ENCODE peak calls at places on chromosome 5, in ten cellular contexts. One of them, this sample, is unnamed.

GRCh38 chr5:112734597-112734996 is 3.1 kb upstream of the APC start:
- DNase-seq in SK-N-SH: no peak
- DNase-seq in right atrium auricular region: no peak
- DNase-seq in cardiac muscle cell: no peak
- DNase-seq in fibroblast of lung: no peak
- DNase-seq in HL-60: no peak
- DNase-seq in AG10803: no peak
- DNase-seq in bronchial epithelial cell: no peak
- DNase-seq in tibial artery: no peak
- DNase-seq in foreskin fibroblast: no peak
- DNase-seq in this sample: no peak

GRCh38 chr5:15383469-15383868 is 116.5 kb upstream of the FBXL7 start:
- DNase-seq in tibial artery: no peak
- DNase-seq in AG10803: peak
- DNase-seq in foreskin fibroblast: peak
- DNase-seq in cardiac muscle cell: peak
- DNase-seq in right atrium auricular region: no peak
- DNase-seq in SK-N-SH: peak
- DNase-seq in bronchial epithelial cell: peak
- DNase-seq in fibroblast of lung: peak
- DNase-seq in HL-60: no peak
- DNase-seq in this sample: peak

GRCh38 chr5:23506329-23507236 is 826 bp upstream of the PRDM9 start:
- DNase-seq in AG10803: no peak
- DNase-seq in right atrium auricular region: no peak
- DNase-seq in bronchial epithelial cell: peak
- DNase-seq in SK-N-SH: peak
- DNase-seq in cardiac muscle cell: no peak
- DNase-seq in foreskin fibroblast: no peak
- DNase-seq in tibial artery: no peak
- DNase-seq in HL-60: no peak
- DNase-seq in fibroblast of lung: no peak
- DNase-seq in this sample: peak

GRCh38 chr5:98827161-98827560 is 53.7 kb downstream of the RGMB start:
- DNase-seq in tibial artery: no peak
- DNase-seq in HL-60: no peak
- DNase-seq in right atrium auricular region: no peak
- DNase-seq in cardiac muscle cell: peak
- DNase-seq in bronchial epithelial cell: peak
- DNase-seq in fibroblast of lung: peak
- DNase-seq in foreskin fibroblast: peak
- DNase-seq in AG10803: peak
- DNase-seq in SK-N-SH: peak
- DNase-seq in this sample: peak

GRCh38 chr5:150017606-150018005 is 17.1 kb downstream of the HMGXB3 start:
- DNase-seq in cardiac muscle cell: no peak
- DNase-seq in right atrium auricular region: no peak
- DNase-seq in fibroblast of lung: peak
- DNase-seq in AG10803: no peak
- DNase-seq in HL-60: no peak
- DNase-seq in bronchial epithelial cell: peak
- DNase-seq in foreskin fibroblast: peak
- DNase-seq in SK-N-SH: no peak
- DNase-seq in tibial artery: no peak
- DNase-seq in this sample: peak

GRCh38 chr5:84564311-84564710 is 179.6 kb upstream of the EDIL3 start:
- DNase-seq in foreskin fibroblast: no peak
- DNase-seq in tibial artery: no peak
- DNase-seq in bronchial epithelial cell: peak
- DNase-seq in right atrium auricular region: no peak
- DNase-seq in SK-N-SH: no peak
- DNase-seq in AG10803: peak
- DNase-seq in fibroblast of lung: peak
- DNase-seq in cardiac muscle cell: no peak
- DNase-seq in HL-60: no peak
- DNase-seq in this sample: peak

GRCh38 chr5:73895471-73895870 is 269.5 kb downstream of the ARHGEF28 start:
- DNase-seq in HL-60: peak
- DNase-seq in bronchial epithelial cell: no peak
- DNase-seq in right atrium auricular region: no peak
- DNase-seq in tibial artery: no peak
- DNase-seq in AG10803: no peak
- DNase-seq in fibroblast of lung: no peak
- DNase-seq in SK-N-SH: no peak
- DNase-seq in foreskin fibroblast: no peak
- DNase-seq in cardiac muscle cell: no peak
- DNase-seq in this sample: no peak

GRCh38 chr5:115749016-115749415 is 67.4 kb downstream of the CDO1 start:
- DNase-seq in tibial artery: no peak
- DNase-seq in right atrium auricular region: no peak
- DNase-seq in SK-N-SH: no peak
- DNase-seq in foreskin fibroblast: no peak
- DNase-seq in cardiac muscle cell: no peak
- DNase-seq in fibroblast of lung: no peak
- DNase-seq in bronchial epithelial cell: peak
- DNase-seq in HL-60: no peak
- DNase-seq in AG10803: no peak
- DNase-seq in this sample: no peak

GRCh38 chr5:111075520-111075919 is 4.0 kb downstream of the TSLP start:
- DNase-seq in tibial artery: no peak
- DNase-seq in right atrium auricular region: no peak
- DNase-seq in SK-N-SH: no peak
- DNase-seq in foreskin fibroblast: peak
- DNase-seq in HL-60: no peak
- DNase-seq in AG10803: peak
- DNase-seq in fibroblast of lung: peak
- DNase-seq in bronchial epithelial cell: peak
- DNase-seq in cardiac muscle cell: no peak
- DNase-seq in this sample: peak

GRCh38 chr5:111074244-111074643 is 2.7 kb downstream of the TSLP start:
- DNase-seq in bronchial epithelial cell: peak
- DNase-seq in cardiac muscle cell: no peak
- DNase-seq in fibroblast of lung: no peak
- DNase-seq in right atrium auricular region: no peak
- DNase-seq in foreskin fibroblast: no peak
- DNase-seq in SK-N-SH: no peak
- DNase-seq in tibial artery: no peak
- DNase-seq in HL-60: no peak
- DNase-seq in AG10803: no peak
- DNase-seq in this sample: no peak

GRCh38 chr5:111070272-111071134 is 1.0 kb upstream of the TSLP start:
- DNase-seq in foreskin fibroblast: peak
- DNase-seq in HL-60: no peak
- DNase-seq in AG10803: no peak
- DNase-seq in fibroblast of lung: peak
- DNase-seq in bronchial epithelial cell: no peak
- DNase-seq in cardiac muscle cell: peak
- DNase-seq in SK-N-SH: no peak
- DNase-seq in tibial artery: peak
- DNase-seq in right atrium auricular region: no peak
- DNase-seq in this sample: peak

GRCh38 chr5:111071413-111071812 is at the start of gene TSLP:
- DNase-seq in AG10803: no peak
- DNase-seq in bronchial epithelial cell: no peak
- DNase-seq in tibial artery: no peak
- DNase-seq in SK-N-SH: no peak
- DNase-seq in cardiac muscle cell: no peak
- DNase-seq in HL-60: no peak
- DNase-seq in right atrium auricular region: no peak
- DNase-seq in foreskin fibroblast: no peak
- DNase-seq in fibroblast of lung: no peak
- DNase-seq in this sample: no peak

DNA sequence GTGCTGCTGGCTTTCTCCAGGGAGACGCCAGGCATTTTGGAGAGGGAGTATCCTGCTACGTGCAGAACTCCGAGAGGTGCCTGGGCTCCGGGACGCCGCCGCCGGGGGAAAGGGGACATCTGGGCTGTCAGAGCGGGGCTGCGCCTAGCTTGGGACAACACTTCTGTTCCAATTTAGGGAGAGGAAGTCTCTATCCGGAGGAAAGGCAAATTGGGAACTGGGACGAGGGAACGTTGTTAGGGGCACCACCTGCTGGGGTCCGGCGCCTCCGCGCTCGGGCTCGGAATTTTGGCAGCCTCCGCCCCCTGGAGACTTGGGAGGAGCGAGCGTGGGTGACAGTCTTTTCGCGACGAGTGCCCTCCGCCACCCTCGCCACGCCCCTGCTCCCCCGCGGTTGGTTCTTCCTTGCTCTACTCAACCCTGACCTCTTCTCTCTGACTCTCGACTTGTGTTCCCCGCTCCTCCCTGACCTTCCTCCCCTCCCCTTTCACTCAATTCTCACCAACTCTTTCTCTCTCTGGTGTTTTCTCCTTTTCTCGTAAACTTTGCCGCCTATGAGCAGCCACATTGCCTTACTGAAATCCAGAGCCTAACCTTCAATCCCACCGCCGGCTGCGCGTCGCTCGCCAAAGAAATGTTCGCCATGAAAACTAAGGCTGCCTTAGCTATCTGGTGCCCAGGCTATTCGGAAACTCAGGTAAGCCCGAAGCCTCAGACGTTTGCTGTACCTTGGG is 1.6 kb downstream of the TSLP start:
- DNase-seq in right atrium auricular region: peak
- DNase-seq in tibial artery: peak
- DNase-seq in HL-60: no peak
- DNase-seq in cardiac muscle cell: peak
- DNase-seq in AG10803: no peak
- DNase-seq in foreskin fibroblast: peak
- DNase-seq in SK-N-SH: peak
- DNase-seq in bronchial epithelial cell: no peak
- DNase-seq in fibroblast of lung: peak
- DNase-seq in this sample: peak
- TF ChIP-seq CTCF in right atrium auricular region: no peak
- TF ChIP-seq CTCF in tibial artery: no peak
- TF ChIP-seq CTCF in HL-60: no peak
- TF ChIP-seq CTCF in cardiac muscle cell: peak
- TF ChIP-seq CTCF in AG10803: no peak
- TF ChIP-seq CTCF in foreskin fibroblast: no peak
- TF ChIP-seq CTCF in SK-N-SH: peak
- TF ChIP-seq CTCF in bronchial epithelial cell: peak
- TF ChIP-seq CTCF in fibroblast of lung: peak
- TF ChIP-seq CTCF in this sample: no peak

GRCh38 chr5:179130101-179130681 is 70.0 kb downstream of the ZNF354C start:
- DNase-seq in foreskin fibroblast: no peak
- DNase-seq in tibial artery: no peak
- DNase-seq in SK-N-SH: no peak
- DNase-seq in cardiac muscle cell: no peak
- DNase-seq in AG10803: no peak
- DNase-seq in bronchial epithelial cell: no peak
- DNase-seq in HL-60: no peak
- DNase-seq in right atrium auricular region: no peak
- DNase-seq in fibroblast of lung: no peak
- DNase-seq in this sample: no peak
- TF ChIP-seq CTCF in foreskin fibroblast: no peak
- TF ChIP-seq CTCF in tibial artery: no peak
- TF ChIP-seq CTCF in SK-N-SH: no peak
- TF ChIP-seq CTCF in cardiac muscle cell: no peak
- TF ChIP-seq CTCF in AG10803: no peak
- TF ChIP-seq CTCF in bronchial epithelial cell: no peak
- TF ChIP-seq CTCF in HL-60: no peak
- TF ChIP-seq CTCF in right atrium auricular region: no peak
- TF ChIP-seq CTCF in fibroblast of lung: no peak
- TF ChIP-seq CTCF in this sample: no peak

GRCh38 chr5:120086081-120086480 is 378.0 kb upstream of the PRR16 start:
- DNase-seq in HL-60: no peak
- DNase-seq in bronchial epithelial cell: no peak
- DNase-seq in tibial artery: no peak
- DNase-seq in foreskin fibroblast: no peak
- DNase-seq in AG10803: no peak
- DNase-seq in right atrium auricular region: no peak
- DNase-seq in fibroblast of lung: peak
- DNase-seq in cardiac muscle cell: no peak
- DNase-seq in SK-N-SH: no peak
- DNase-seq in this sample: no peak

GRCh38 chr5:120083851-120084615 is 380.1 kb upstream of the PRR16 start:
- DNase-seq in AG10803: no peak
- DNase-seq in tibial artery: no peak
- DNase-seq in cardiac muscle cell: no peak
- DNase-seq in right atrium auricular region: no peak
- DNase-seq in bronchial epithelial cell: no peak
- DNase-seq in SK-N-SH: no peak
- DNase-seq in HL-60: no peak
- DNase-seq in foreskin fibroblast: no peak
- DNase-seq in fibroblast of lung: no peak
- DNase-seq in this sample: no peak

DNA sequence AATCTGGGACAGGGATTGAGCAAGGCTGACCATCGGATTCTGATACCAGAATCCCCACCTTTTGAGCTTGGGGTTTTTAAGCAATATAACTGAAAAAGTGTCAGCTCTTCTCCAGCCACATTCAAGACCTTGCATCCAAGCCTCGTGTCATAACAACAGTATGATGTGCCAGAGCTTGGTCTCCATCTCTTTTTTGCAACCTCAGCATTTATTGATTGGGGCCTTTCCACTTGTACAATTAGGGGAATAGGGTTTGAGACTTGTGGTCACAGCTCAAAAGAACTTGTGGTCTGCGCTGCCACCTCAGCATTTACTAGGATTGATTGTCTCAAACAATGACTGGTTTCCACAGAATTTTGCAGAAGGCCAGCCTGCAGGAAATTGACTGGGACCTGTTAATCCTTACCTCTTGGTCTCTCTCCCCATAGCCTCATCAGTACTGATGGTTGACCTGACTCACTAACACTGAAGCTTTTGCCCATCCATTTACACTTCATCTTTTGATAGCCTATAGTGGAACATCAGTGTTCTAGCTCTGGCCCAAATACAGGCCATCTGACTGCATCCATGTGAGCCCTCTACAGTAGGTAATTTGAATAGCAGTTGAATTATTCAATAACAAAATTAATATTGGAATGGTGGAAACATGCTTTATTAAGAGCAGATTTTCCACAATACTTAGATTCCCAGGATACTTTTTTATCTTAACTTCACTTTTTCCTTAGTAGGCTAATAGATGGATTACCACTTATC is 381.6 kb upstream of the PRR16 start:
- DNase-seq in foreskin fibroblast: no peak
- DNase-seq in HL-60: no peak
- DNase-seq in SK-N-SH: no peak
- DNase-seq in cardiac muscle cell: no peak
- DNase-seq in tibial artery: no peak
- DNase-seq in fibroblast of lung: no peak
- DNase-seq in bronchial epithelial cell: no peak
- DNase-seq in AG10803: no peak
- DNase-seq in right atrium auricular region: no peak
- DNase-seq in this sample: no peak
- TF ChIP-seq CTCF in foreskin fibroblast: no peak
- TF ChIP-seq CTCF in HL-60: no peak
- TF ChIP-seq CTCF in SK-N-SH: peak
- TF ChIP-seq CTCF in cardiac muscle cell: peak
- TF ChIP-seq CTCF in tibial artery: no peak
- TF ChIP-seq CTCF in fibroblast of lung: peak
- TF ChIP-seq CTCF in bronchial epithelial cell: no peak
- TF ChIP-seq CTCF in AG10803: peak
- TF ChIP-seq CTCF in right atrium auricular region: no peak
- TF ChIP-seq CTCF in this sample: peak

DNA sequence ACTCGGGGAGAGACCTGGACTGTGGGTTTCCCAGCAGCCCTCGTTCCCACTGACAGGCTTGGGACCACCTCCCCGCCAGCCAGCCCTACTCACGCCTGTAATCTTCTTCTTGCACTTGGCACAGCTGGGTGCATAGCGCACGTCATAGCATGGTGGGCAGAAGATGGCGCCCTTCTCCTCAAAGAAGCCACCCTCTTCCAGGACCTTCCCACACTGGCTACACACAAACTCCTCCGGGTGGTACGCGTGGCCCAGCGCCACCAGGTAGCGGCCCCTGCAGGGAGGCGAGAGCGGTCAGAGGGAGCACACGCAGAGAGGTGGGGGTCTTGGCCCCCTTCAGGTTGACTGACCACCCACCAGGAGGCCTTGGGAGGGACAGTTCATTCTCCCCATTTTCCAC is 9.4 kb downstream of the PDLIM7 start:
- DNase-seq in SK-N-SH: peak
- DNase-seq in foreskin fibroblast: no peak
- DNase-seq in right atrium auricular region: no peak
- DNase-seq in tibial artery: no peak
- DNase-seq in fibroblast of lung: no peak
- DNase-seq in bronchial epithelial cell: no peak
- DNase-seq in HL-60: no peak
- DNase-seq in cardiac muscle cell: no peak
- DNase-seq in AG10803: no peak
- DNase-seq in this sample: no peak
- TF ChIP-seq CTCF in SK-N-SH: no peak
- TF ChIP-seq CTCF in foreskin fibroblast: no peak
- TF ChIP-seq CTCF in right atrium auricular region: no peak
- TF ChIP-seq CTCF in tibial artery: no peak
- TF ChIP-seq CTCF in fibroblast of lung: no peak
- TF ChIP-seq CTCF in bronchial epithelial cell: no peak
- TF ChIP-seq CTCF in HL-60: no peak
- TF ChIP-seq CTCF in cardiac muscle cell: no peak
- TF ChIP-seq CTCF in AG10803: peak
- TF ChIP-seq CTCF in this sample: no peak

This sample was measured in fibroblast of mammary gland.